ENCODE peak calls at places on chromosome 15, in five cellular contexts. R, C, E, I and H are unnamed samples.

GRCh38 chr15:31197497-31198414 is 96.2 kb upstream of the TRPM1 start:
- DNase-seq in C (peak), E (no peak), I (peak), R (peak), H (no peak)

GRCh38 chr15:100596792-100597191 is 5.2 kb downstream of the LINS1 start:
- DNase-seq in R (peak), I (peak), E (no peak), C (no peak), H (no peak)

GRCh38 chr15:52879145-52879544 is 89.0 kb upstream of the ONECUT1 start:
- DNase-seq in C (no peak), R (no peak), E (no peak), I (no peak), H (no peak)

GRCh38 chr15:25937796-25938195 is 74.7 kb upstream of the ATP10A start:
- DNase-seq in R (no peak), C (no peak), I (no peak), E (no peak), H (no peak)

GRCh38 chr15:91223902-91224301 is 123.8 kb downstream of the SV2B start:
- DNase-seq in E (no peak), R (no peak), C (no peak), I (no peak), H (no peak)

GRCh38 chr15:92661961-92662360 is 6.4 kb upstream of the FAM174B start:
- DNase-seq in C (no peak), R (no peak), I (no peak), E (no peak), H (no peak)

GRCh38 chr15:98017150-98017964 is 56.9 kb downstream of the ARRDC4 start:
- DNase-seq in E (no peak), C (no peak), I (no peak), R (no peak), H (no peak)

GRCh38 chr15:72248514-72248913 is 17.5 kb upstream of the PKM start:
- DNase-seq in E (no peak), I (no peak), R (no peak), C (no peak), H (no peak)

GRCh38 chr15:55017636-55018035 is 179.1 kb downstream of the RSL24D1 start:
- DNase-seq in E (no peak), R (no peak), C (no peak), I (no peak), H (no peak)

GRCh38 chr15:70875001-70875782 is 17.0 kb downstream of the THAP10 start:
- DNase-seq in I (no peak), E (no peak), R (no peak), C (no peak), H (no peak)

GRCh38 chr15:78103406-78104118 is 11.2 kb downstream of the SH2D7 start:
- DNase-seq in E (no peak), C (no peak), I (peak), R (peak), H (no peak)

GRCh38 chr15:63022663-63023062 is 19.9 kb upstream of the TPM1 start:
- DNase-seq in C (no peak), E (no peak), R (no peak), I (no peak), H (no peak)

GRCh38 chr15:63374686-63375520 is 6.7 kb downstream of the CA12 start:
- DNase-seq in R (no peak), C (no peak), E (peak), I (peak), H (peak)